ENCODE peak calls at places on chromosome 17, in four cellular contexts. S, K, L and E are unnamed samples.

GRCh38 chr17:55171634-55172328 is 93.0 kb upstream of the HLF start:
- DNase-seq in K (no peak), S (no peak), L (no peak), E (no peak)

GRCh38 chr17:45680360-45680759 is 103.8 kb upstream of the CRHR1 start:
- DNase-seq in L (no peak), K (no peak), S (no peak), E (no peak)

GRCh38 chr17:18227635-18228034 is 2.2 kb downstream of the LLGL1 start:
- DNase-seq in S (no peak), L (no peak), K (no peak), E (no peak)

GRCh38 chr17:21042434-21043295 is at the start of gene USP22:
- DNase-seq in S (no peak), K (no peak), L (no peak), E (no peak)

GRCh38 chr17:71430281-71430680 is 690.5 kb upstream of the SOX9 start:
- DNase-seq in S (no peak), L (no peak), K (no peak), E (no peak)

GRCh38 chr17:50174444-50174843 is 8.6 kb downstream of the SGCA start:
- DNase-seq in L (no peak), K (no peak), S (no peak), E (no peak)

GRCh38 chr17:40021471-40021961 is 6.3 kb downstream of the CSF3 start:
- DNase-seq in L (no peak), S (no peak), K (peak; percentile 61), E (no peak)

GRCh38 chr17:20944014-20944905 is 98.6 kb downstream of the USP22 start:
- DNase-seq in L (no peak), S (peak; percentile 85), K (no peak), E (no peak)

GRCh38 chr17:13222931-13223330 is 205.1 kb upstream of the ELAC2 start:
- DNase-seq in S (no peak), K (no peak), L (no peak), E (no peak)

GRCh38 chr17:55518549-55518948 is 7.3 kb upstream of the SMIM36 start:
- DNase-seq in S (no peak), K (no peak), L (no peak), E (no peak)

GRCh38 chr17:71327376-71328059 is 793.3 kb upstream of the SOX9 start:
- DNase-seq in K (peak; percentile 72), L (no peak), S (no peak), E (peak; percentile 27)

GRCh38 chr17:50866950-50867855 is 1.0 kb upstream of the TOB1 start:
- DNase-seq in K (peak; percentile 93), L (peak; percentile 98), S (peak; percentile 95), E (peak; percentile 70)

GRCh38 chr17:67566656-67567055 is 151.1 kb upstream of the NOL11 start:
- DNase-seq in K (no peak), L (no peak), S (no peak), E (no peak)

GRCh38 chr17:58403312-58403711 is 14.0 kb downstream of the RNF43 start:
- DNase-seq in K (no peak), S (no peak), L (no peak), E (no peak)

GRCh38 chr17:44384281-44384822 is 5.1 kb downstream of the ITGA2B start:
- DNase-seq in S (no peak), K (no peak), L (no peak), E (no peak)

GRCh38 chr17:58513391-58513912 is 986 bp downstream of the MTMR4 start:
- DNase-seq in S (no peak), L (peak; percentile 59), K (no peak), E (no peak)

GRCh38 chr17:63945851-63946439 is 13.8 kb upstream of the CD79B start:
- DNase-seq in L (no peak), S (no peak), K (no peak), E (no peak)

GRCh38 chr17:7862692-7863437 is 5.1 kb downstream of the CYB5D1 start:
- DNase-seq in S (peak; percentile 54), L (peak; percentile 74), K (peak; percentile 54), E (no peak)

GRCh38 chr17:61325382-61326073 is 74.1 kb upstream of the TBX2 start:
- DNase-seq in S (no peak), K (peak; percentile 81), L (no peak), E (no peak)

GRCh38 chr17:51857052-51857593 is 301.4 kb downstream of the CA10 start:
- DNase-seq in S (no peak), K (no peak), L (no peak), E (no peak)

GRCh38 chr17:16418684-16419066 is 3.3 kb downstream of the TRPV2 start:
- DNase-seq in K (no peak), L (no peak), S (no peak), E (no peak)

GRCh38 chr17:16419929-16420271 is 4.5 kb downstream of the TRPV2 start:
- DNase-seq in K (peak; percentile 86), L (no peak), S (no peak), E (peak; percentile 50)

GRCh38 chr17:16419074-16419928 is 3.9 kb downstream of the TRPV2 start:
- DNase-seq in S (no peak), K (peak; percentile 94), L (peak; percentile 79), E (peak; percentile 66)

GRCh38 chr17:16417399-16417798 is 2.0 kb downstream of the TRPV2 start:
- DNase-seq in K (no peak), S (no peak), L (no peak), E (no peak)

DNA sequence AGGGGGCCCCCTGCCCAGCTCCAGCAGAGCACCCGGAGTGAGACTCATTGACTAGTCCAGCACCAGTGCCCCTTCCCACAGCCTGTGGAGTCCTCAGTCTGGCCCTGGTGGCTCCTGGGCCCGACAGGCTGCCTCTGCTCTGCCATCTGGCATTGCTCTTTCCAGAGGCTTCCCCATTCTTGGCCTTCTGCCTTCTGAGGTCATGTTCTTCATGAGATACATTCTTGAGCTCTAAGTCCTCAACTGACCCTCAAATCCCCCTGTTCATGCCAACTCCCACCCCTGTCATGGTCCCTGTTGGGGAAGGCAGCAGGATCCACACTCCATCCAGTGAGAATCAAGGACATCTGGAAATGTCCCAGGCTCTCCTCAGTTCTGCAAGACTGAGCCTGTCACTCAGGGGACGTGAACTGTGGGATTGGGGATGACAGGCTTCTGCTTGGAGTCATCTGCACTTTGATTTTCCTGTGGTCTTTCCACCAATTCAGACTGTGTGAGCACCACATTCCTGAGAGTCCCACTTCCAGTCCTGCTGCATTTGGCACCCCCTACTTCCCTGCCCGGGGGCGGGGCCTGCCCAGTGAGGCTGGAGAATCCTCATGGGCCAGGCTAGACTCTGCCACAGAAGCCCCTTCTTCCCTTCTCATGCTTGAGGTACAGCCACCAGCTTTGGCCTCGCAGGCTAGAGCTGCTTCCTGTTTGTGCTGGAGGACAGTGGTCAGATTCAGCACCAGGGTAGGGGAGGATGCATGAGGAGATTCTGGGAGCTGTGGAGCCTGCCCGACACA is 2.7 kb downstream of the TRPV2 start:
- DNase-seq in L (no peak), K (peak; percentile 28), S (no peak), E (no peak)
- H3K4me3 ChIP-seq in L (no peak overlapping the region), K (no peak overlapping the region), S (no peak overlapping the region), E (no peak overlapping the region)

GRCh38 chr17:47970725-47971511 is at the start of gene CDK5RAP3:
- DNase-seq in S (peak; percentile 100), L (peak; percentile 100), K (peak; percentile 99), E (peak; percentile 97)
- TF ChIP-seq CTCF in S (peak; percentile 97), L (peak; percentile 93), K (peak; percentile 99), E (peak; percentile 94)

DNA sequence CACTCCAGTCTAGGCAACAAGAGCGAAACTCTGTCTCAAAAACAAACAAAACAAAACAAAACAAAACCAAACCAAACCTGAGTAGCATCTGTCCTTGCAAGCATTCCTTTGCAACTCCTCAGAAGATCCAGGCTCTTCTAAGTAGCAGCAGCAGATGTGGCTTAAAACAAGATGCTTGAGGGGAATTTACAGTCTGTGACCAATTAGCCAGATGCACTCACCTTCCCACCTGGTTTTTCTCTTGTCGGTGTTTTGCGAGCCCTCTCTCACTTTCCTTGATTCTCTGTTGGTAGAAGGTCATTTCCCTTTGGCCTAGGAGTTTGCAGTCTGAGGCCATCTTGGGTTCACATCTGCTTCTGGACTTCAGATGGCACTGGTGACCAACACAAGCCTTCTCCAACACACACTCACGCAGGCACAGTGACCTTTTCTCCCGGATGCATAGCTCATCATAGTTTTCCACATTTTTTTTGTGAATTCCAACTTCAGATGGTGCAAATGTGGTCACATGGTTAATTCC is 276.8 kb downstream of the STX8 start:
- DNase-seq in S (no peak), K (no peak), L (no peak), E (no peak)
- H3K27ac ChIP-seq in S (no peak overlapping the region), K (no peak overlapping the region), L (no peak overlapping the region), E (no peak overlapping the region)

GRCh38 chr17:81841866-81842265 is 7.0 kb upstream of the PPP1R27 start:
- DNase-seq in K (no peak), S (no peak), L (no peak), E (no peak)
- H3K4me3 ChIP-seq in K (no peak overlapping the region), S (no peak overlapping the region), L (no peak overlapping the region), E (no peak overlapping the region)

GRCh38 chr17:82649501-82650261 is 1.4 kb upstream of the WDR45B start:
- DNase-seq in L (peak; percentile 74), S (no peak), K (no peak), E (no peak)

GRCh38 chr17:82645516-82645915 is 2.7 kb downstream of the WDR45B start:
- DNase-seq in L (no peak), K (peak; percentile 50), S (no peak), E (no peak)

GRCh38 chr17:82648761-82649474 is 674 bp upstream of the WDR45B start:
- DNase-seq in S (peak; percentile 68), L (peak; percentile 87), K (no peak), E (no peak)

GRCh38 chr17:82648165-82648668 is at the start of gene WDR45B:
- DNase-seq in S (peak; percentile 95), L (peak; percentile 99), K (peak; percentile 98), E (peak; percentile 95)

GRCh38 chr17:82647593-82648164 is 565 bp downstream of the WDR45B start:
- DNase-seq in L (peak; percentile 74), S (peak; percentile 53), K (no peak), E (no peak)
- TF ChIP-seq CTCF in L (no peak), S (no peak), K (no peak), E (peak; percentile 16)

DNA sequence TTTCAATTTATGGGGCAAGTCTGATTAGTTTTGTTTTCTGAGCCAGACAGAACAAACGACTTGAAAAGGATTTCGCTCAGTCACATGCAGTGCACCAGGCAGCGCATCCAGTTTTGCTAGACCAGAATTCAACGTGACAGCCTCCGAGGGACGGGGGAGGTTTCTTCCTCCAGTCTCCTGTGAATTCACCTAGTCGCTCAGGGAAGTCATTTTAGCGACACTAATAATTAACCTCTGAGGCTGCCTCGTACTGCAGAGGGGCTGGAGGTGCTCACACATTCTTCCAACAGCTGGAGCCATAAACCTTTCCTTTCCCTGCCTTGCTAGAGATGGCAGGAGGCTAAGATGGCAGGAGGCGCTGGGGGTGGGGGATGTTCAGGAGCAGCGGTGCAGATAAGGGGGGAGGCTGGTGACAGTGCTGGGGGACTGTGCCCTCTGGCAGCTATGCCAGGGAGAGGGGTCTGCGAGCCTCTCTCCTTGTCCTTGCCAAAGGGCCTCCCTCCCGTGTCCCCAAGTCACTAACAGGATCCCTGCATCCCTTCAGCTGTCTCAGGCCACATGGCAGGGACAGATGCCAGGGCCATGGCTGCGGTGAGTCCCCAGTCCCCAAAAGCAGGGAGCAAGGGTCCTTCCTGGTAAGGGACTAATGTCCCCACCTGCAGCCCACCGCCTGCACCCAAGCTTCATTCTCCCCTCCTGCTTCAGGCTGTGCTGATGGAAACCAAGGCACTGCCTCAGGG is 24.1 kb downstream of the MXRA7 start:
- DNase-seq in S (no peak), L (peak; percentile 71), K (no peak), E (no peak)
- H3K27ac ChIP-seq in S (peak overlapping the region; percentile 12), L (peak overlapping the region; percentile 98), K (peak overlapping the region; percentile 12), E (no peak overlapping the region)